ENCODE peak calls at places on chromosomes 3 and 15, in four cellular contexts. K, Q, Y and P are unnamed samples.

GRCh38 chr3:12440927-12441326 is 43.4 kb upstream of the TSEN2 start:
- DNase-seq in K (peak), Q (no peak), Y (no peak), P (no peak)

GRCh38 chr3:181316481-181316880 is 326.9 kb upstream of the DNAJC19 start:
- DNase-seq in K (no peak), Q (no peak), Y (no peak), P (no peak)

GRCh38 chr3:39095778-39096177 is 11.6 kb downstream of the GORASP1 start:
- DNase-seq in K (no peak), Q (no peak), Y (no peak), P (no peak)

GRCh38 chr3:164064298-164064697 is 1014.0 kb downstream of the SI start:
- DNase-seq in K (no peak), Q (no peak), Y (no peak), P (no peak)

GRCh38 chr3:52388933-52389332 is 56.0 kb downstream of the SEMA3G start:
- DNase-seq in K (no peak), Q (no peak), Y (no peak), P (no peak)

GRCh38 chr3:144624656-144625055 is 653.0 kb downstream of the DIPK2A start:
- DNase-seq in K (no peak), Q (no peak), Y (no peak), P (no peak)

GRCh38 chr3:159127021-159127392 is 325.2 kb downstream of the MFSD1 start:
- DNase-seq in K (no peak), Q (no peak), Y (no peak), P (no peak)

GRCh38 chr3:52537726-52538421 is 1.5 kb downstream of the UQCC5 start:
- DNase-seq in K (no peak), Q (no peak), Y (no peak), P (no peak)

GRCh38 chr15:61457050-61457733 is 228.1 kb upstream of the RORA start:
- DNase-seq in K (no peak), Q (no peak), Y (no peak), P (no peak)

GRCh38 chr3:167032267-167032876 is 347.7 kb downstream of the ZBBX start:
- DNase-seq in K (peak), Q (no peak), Y (no peak), P (no peak)

GRCh38 chr15:91100561-91101355 is 701 bp downstream of the SV2B start:
- DNase-seq in K (no peak), Q (no peak), Y (no peak), P (no peak)